ENCODE peak calls at places on chromosomes 6 and 20, in six cellular contexts. A, J, X, V, W and F are unnamed samples.

GRCh38 chr6:56649053-56649769 is 6.5 kb upstream of the DST start:
- DNase-seq in A (peak; percentile 58), J (no peak), X (no peak), V (no peak), W (no peak), F (no peak)

GRCh38 chr6:34301408-34301807 is 52.6 kb upstream of the SMIM29 start:
- DNase-seq in A (peak; percentile 43), J (no peak), X (peak; percentile 10), V (no peak), W (peak; percentile 85), F (no peak)

GRCh38 chr6:4637691-4638433 is 138.3 kb upstream of the CDYL start:
- DNase-seq in A (peak; percentile 86), J (no peak), X (peak; percentile 67), V (peak; percentile 12), W (no peak), F (peak; percentile 77)

GRCh38 chr20:24838551-24839530 is 110.2 kb upstream of the CST7 start:
- DNase-seq in A (peak; percentile 74), J (no peak), X (peak; percentile 70), V (peak; percentile 29), W (no peak), F (peak; percentile 72)

GRCh38 chr6:16322666-16323312 is 84.4 kb downstream of the GMPR start:
- DNase-seq in A (peak; percentile 79), J (no peak), X (peak; percentile 75), V (no peak), W (peak; percentile 77), F (peak; percentile 67)

GRCh38 chr6:44221291-44221960 is 2.0 kb upstream of the SLC29A1 start:
- DNase-seq in A (peak; percentile 87), J (peak; percentile 70), X (peak; percentile 75), V (peak; percentile 46), W (peak; percentile 93), F (peak; percentile 79)

GRCh38 chr20:51688600-51688999 is 79.6 kb downstream of the ATP9A start:
- DNase-seq in A (no peak), J (no peak), X (no peak), V (no peak), W (no peak), F (no peak)

GRCh38 chr6:122381494-122382083 is 17.9 kb upstream of the HSF2 start:
- DNase-seq in A (peak; percentile 84), J (peak; percentile 53), X (peak; percentile 72), V (no peak), W (peak; percentile 34), F (peak; percentile 79)

GRCh38 chr20:49278817-49279676 is 1.2 kb upstream of the ZNFX1 start:
- DNase-seq in A (peak; percentile 69), J (no peak), X (no peak), V (no peak), W (no peak), F (no peak)

GRCh38 chr6:147071786-147072185 is 132.4 kb upstream of the STXBP5 start:
- DNase-seq in A (no peak), J (no peak), X (no peak), V (no peak), W (no peak), F (no peak)

GRCh38 chr6:95280690-95281273 is 296.6 kb upstream of the MANEA start:
- DNase-seq in A (peak; percentile 59), J (no peak), X (no peak), V (no peak), W (no peak), F (peak; percentile 4)